ENCODE peak calls at places on chromosomes 13 and 19, in six cellular contexts. Q is CD4-positive, CD25-positive, alpha-beta regulatory T cell; O is tibial nerve; G is stomach; P is psoas muscle; A is aorta. W is an unnamed sample.

GRCh38 chr19:16899566-16900075 is 10.8 kb downstream of the F2RL3 start:
- DNase-seq in P (no peak), G (peak; percentile 46), O (no peak), Q (peak; percentile 58), A (no peak), W (no peak)

GRCh38 chr13:112762690-112763080 is 72.8 kb downstream of the ATP11A start:
- DNase-seq in A (no peak), Q (no peak), O (no peak), G (no peak), P (no peak), W (no peak)

GRCh38 chr19:54916822-54917221 is 10.9 kb downstream of the NCR1 start:
- DNase-seq in A (no peak), P (no peak), O (no peak), Q (no peak), G (no peak), W (no peak)

GRCh38 chr13:66222127-66222526 is 1008.0 kb downstream of the PCDH9 start:
- DNase-seq in A (no peak), G (no peak), P (no peak), O (no peak), Q (no peak), W (no peak)

GRCh38 chr13:25857830-25858229 is 194.0 kb downstream of the SHISA2 start:
- DNase-seq in P (no peak), A (no peak), G (no peak), Q (no peak), O (no peak), W (no peak)

GRCh38 chr13:69092615-69093322 is 1014.9 kb upstream of the ATXN8OS start:
- DNase-seq in P (no peak), O (no peak), G (no peak), Q (no peak), A (no peak), W (no peak)

GRCh38 chr13:21060063-21060826 is 1.1 kb downstream of the LATS2 start:
- DNase-seq in P (peak; percentile 68), A (peak; percentile 88), Q (no peak), G (peak; percentile 52), O (peak; percentile 30), W (peak; percentile 44)

GRCh38 chr19:58166708-58167280 is 16.1 kb upstream of the ZNF274 start:
- DNase-seq in G (no peak), A (no peak), O (no peak), P (no peak), Q (no peak), W (no peak)

GRCh38 chr19:55446060-55446459 is 3.0 kb upstream of the SHISA7 start:
- DNase-seq in Q (no peak), A (no peak), G (no peak), O (no peak), P (no peak), W (no peak)

GRCh38 chr19:57099199-57099661 is 20.6 kb upstream of the USP29 start:
- DNase-seq in O (peak; percentile 28), A (peak; percentile 90), Q (peak; percentile 21), G (peak; percentile 49), P (peak; percentile 66), W (peak; percentile 56)

GRCh38 chr13:95124959-95125358 is 176.3 kb downstream of the ABCC4 start:
- DNase-seq in O (no peak), G (no peak), A (no peak), P (no peak), Q (no peak), W (no peak)

GRCh38 chr13:59483441-59484116 is 680.1 kb downstream of the DIAPH3 start:
- DNase-seq in P (no peak), A (no peak), G (no peak), O (no peak), Q (no peak), W (no peak)

GRCh38 chr19:56314018-56314583 is 538 bp downstream of the ZSCAN5A start:
- DNase-seq in A (no peak), P (no peak), G (no peak), O (peak; percentile 9), Q (no peak), W (no peak)

GRCh38 chr13:30908416-30908980 is 2.4 kb downstream of the MEDAG start:
- DNase-seq in A (no peak), Q (no peak), G (no peak), P (no peak), O (peak; percentile 55), W (no peak)

GRCh38 chr19:55340784-55341147 is 1.1 kb downstream of the KMT5C start:
- DNase-seq in P (no peak), Q (peak; percentile 24), G (no peak), O (no peak), A (no peak), W (no peak)

GRCh38 chr19:2271516-2272103 is 10.4 kb downstream of the PEAK3 start:
- DNase-seq in O (no peak), P (peak; percentile 67), G (no peak), A (no peak), Q (no peak), W (no peak)

GRCh38 chr13:113343692-113343968 is 20.3 kb downstream of the GRTP1 start:
- DNase-seq in O (no peak), A (peak; percentile 45), Q (no peak), P (no peak), G (no peak), W (no peak)

GRCh38 chr13:85261757-85262346 is 537.4 kb downstream of the SLITRK6 start:
- DNase-seq in Q (no peak), G (no peak), A (no peak), P (no peak), O (no peak), W (no peak)

GRCh38 chr13:74077847-74078246 is 56.4 kb downstream of the KLF12 start:
- DNase-seq in A (no peak), G (no peak), Q (no peak), O (no peak), P (no peak), W (no peak)

GRCh38 chr19:15841875-15842569 is 26.6 kb upstream of the OR10H1 start:
- DNase-seq in Q (peak; percentile 33), A (no peak), O (no peak), G (no peak), P (no peak), W (no peak)

GRCh38 chr19:32421589-32422361 is 16.2 kb downstream of the DPY19L3 start:
- DNase-seq in O (no peak), Q (peak; percentile 38), A (no peak), P (no peak), G (no peak), W (no peak)

GRCh38 chr19:17078038-17078919 is 2.7 kb downstream of the MYO9B start:
- DNase-seq in Q (no peak), G (no peak), P (no peak), O (no peak), A (no peak), W (no peak)

GRCh38 chr13:44300895-44301638 is 72.6 kb upstream of the SERP2 start:
- DNase-seq in G (peak; percentile 66), A (no peak), P (peak; percentile 39), Q (peak; percentile 18), O (no peak), W (no peak)

GRCh38 chr13:33531484-33531883 is 245.9 kb upstream of the STARD13 start:
- DNase-seq in P (no peak), O (no peak), A (no peak), G (no peak), Q (no peak), W (no peak)

GRCh38 chr13:73958657-73959397 is 175.4 kb downstream of the KLF12 start:
- DNase-seq in A (no peak), O (no peak), G (no peak), Q (no peak), P (no peak), W (no peak)

DNA sequence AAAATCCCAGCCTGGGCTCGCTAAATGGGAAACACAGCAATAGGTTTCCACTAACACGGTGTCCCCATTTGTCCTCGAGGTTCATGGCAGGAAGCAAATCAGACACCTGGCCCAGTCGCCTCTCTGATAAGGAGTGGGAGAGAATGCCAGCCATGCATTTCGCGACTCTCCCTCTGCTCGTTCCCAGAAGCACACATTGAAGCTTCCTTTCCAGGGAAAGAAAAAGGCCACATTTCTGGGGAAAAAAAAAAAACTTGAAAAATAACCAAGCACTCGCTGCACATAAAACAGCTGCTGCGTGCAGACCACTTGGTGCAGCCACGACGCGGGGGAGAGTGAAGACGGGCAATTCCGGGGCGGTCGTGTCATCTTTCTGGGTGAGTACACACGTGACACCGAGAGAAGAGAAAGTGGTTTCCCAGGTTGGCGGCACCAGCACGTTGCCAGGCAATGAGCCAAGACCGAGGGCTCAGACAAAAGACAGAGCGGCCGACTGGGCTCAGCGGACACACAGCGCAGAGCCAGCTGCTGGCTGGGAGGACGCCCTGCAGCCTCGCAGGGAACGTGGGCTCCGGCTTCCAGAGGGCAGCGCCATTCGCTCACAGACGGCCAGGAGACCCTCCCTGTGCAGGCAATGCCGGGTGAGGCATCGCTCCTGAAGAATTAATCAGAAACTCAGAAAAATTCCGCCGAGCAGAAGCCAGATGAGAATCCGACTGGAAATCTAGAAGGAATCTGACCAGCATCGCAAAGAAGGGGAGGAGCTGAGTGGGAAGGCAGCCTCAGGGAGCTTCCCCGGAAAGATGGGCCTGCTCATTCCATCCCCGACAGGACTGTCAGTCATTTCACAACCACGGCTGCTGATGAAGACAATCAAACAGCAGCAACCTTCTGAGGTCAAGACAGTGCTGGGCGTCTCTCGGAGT is 83.2 kb upstream of the IRS2 start:
- DNase-seq in Q (peak; percentile 19), O (no peak), A (peak; percentile 89), G (peak; percentile 75), P (peak; percentile 79), W (peak; percentile 22)
- H3K27ac ChIP-seq in Q (no peak overlapping the region), O (no peak overlapping the region), A (peak overlapping the region; percentile 73), G (peak overlapping the region; percentile 49), P (no peak overlapping the region), W (no peak overlapping the region)

DNA sequence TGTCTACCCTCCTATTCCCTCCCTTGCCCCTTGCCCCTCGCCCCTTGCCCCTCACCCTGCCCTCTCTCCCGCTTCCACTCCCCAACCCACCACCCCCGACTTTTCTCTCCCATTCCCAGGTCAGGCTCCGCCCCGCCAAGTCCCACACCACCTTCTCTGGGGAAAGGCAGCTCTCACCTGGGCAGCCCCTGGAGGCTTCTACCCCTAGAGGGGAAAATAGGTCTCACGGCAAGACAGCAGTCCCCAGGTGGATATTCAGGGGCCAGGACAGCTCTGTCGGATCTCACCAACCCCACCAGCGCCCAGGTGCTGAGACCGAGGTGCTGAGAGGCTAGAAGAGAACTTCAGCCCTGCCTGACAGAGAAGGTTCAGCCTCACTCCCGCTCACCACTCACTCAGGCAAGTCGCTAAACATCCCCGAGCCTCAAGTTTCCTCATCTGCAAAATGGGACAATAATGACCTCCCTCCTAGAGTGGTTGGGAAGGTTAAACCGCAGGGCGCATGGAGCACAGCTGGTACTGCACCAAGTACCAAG is 1.4 kb upstream of the ERFL start:
- DNase-seq in Q (no peak), P (no peak), O (no peak), A (no peak), G (no peak), W (no peak)
- H3K27ac ChIP-seq in Q (peak overlapping the region; percentile 49), P (no peak overlapping the region), O (no peak overlapping the region), A (no peak overlapping the region), G (no peak overlapping the region), W (no peak overlapping the region)

DNA sequence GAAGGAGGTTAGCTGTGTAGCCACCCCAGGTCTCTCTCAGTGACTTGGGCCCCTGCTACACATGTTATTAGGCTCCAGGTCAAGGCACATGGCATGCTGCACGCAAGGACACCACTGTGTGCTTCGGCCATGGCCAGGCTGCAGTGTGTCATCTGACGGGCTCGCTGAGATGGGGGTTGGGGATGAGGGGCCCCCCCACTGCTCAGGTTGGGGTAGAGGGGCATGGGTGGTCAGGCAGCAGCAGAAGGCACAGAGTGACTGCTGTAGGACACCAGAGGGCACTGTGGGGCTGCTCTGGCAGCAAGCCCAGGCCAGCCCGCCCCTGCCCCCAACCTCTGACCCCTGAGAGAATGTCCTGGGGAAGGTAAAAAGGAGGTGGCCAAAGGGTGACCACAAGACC is 32.2 kb upstream of the ISYNA1 start:
- DNase-seq in O (no peak), Q (peak; percentile 31), A (no peak), P (no peak), G (no peak), W (no peak)
- H3K27ac ChIP-seq in O (no peak overlapping the region), Q (no peak overlapping the region), A (no peak overlapping the region), P (peak overlapping the region; percentile 78), G (peak overlapping the region; percentile 40), W (no peak overlapping the region)

GRCh38 chr13:77981191-77981925 is 62.7 kb upstream of the EDNRB start:
- DNase-seq in P (no peak), A (no peak), Q (no peak), O (no peak), G (no peak), W (no peak)
- H3K27ac ChIP-seq in P (no peak overlapping the region), A (no peak overlapping the region), Q (no peak overlapping the region), O (no peak overlapping the region), G (peak overlapping the region; percentile 49), W (no peak overlapping the region)

W was measured in substantia nigra.